ENCODE peak calls at places on chromosome 11, in eight cellular contexts. X is cardiac fibroblast; M is heart left ventricle; O is CD4-positive, CD25-positive, alpha-beta regulatory T cell; Y is lower leg skin; F is NB4; J is astrocyte of the cerebellum; B is GM23338. A is an unnamed sample.

GRCh38 chr11:27532652-27533325 is 26.2 kb upstream of the LIN7C start:
- DNase-seq in J (no peak), O (no peak), X (peak), M (no peak), B (no peak), Y (no peak), F (no peak), A (no peak)

GRCh38 chr11:77602385-77603105 is 12.8 kb downstream of the AQP11 start:
- DNase-seq in O (no peak), X (peak), J (peak), F (no peak), Y (no peak), M (no peak), B (no peak), A (no peak)

GRCh38 chr11:65606876-65607613 is 7.0 kb downstream of the MAP3K11 start:
- DNase-seq in Y (peak), O (no peak), M (peak), B (peak), J (peak), X (peak), F (peak), A (no peak)

GRCh38 chr11:64913171-64913727 is 3.8 kb downstream of the ATG2A start:
- DNase-seq in O (no peak), X (no peak), J (no peak), Y (no peak), M (no peak), F (no peak), B (no peak), A (no peak)

GRCh38 chr11:27194976-27195375 is 154.4 kb downstream of the BBOX1 start:
- DNase-seq in X (no peak), B (no peak), M (no peak), J (no peak), F (no peak), O (no peak), Y (no peak), A (no peak)

GRCh38 chr11:9757809-9758675 is 94.2 kb downstream of the SWAP70 start:
- DNase-seq in O (peak), B (peak), J (no peak), M (peak), F (peak), X (peak), Y (peak), A (peak)

GRCh38 chr11:133974836-133975235 is 18.1 kb upstream of the IGSF9B start:
- DNase-seq in J (no peak), F (no peak), O (no peak), B (no peak), X (no peak), Y (no peak), M (no peak), A (no peak)

GRCh38 chr11:32088117-32088941 is 2.5 kb upstream of the RCN1 start:
- DNase-seq in B (no peak), J (peak), M (peak), O (no peak), F (peak), X (peak), Y (no peak), A (peak)

GRCh38 chr11:76380161-76380976 is 563 bp downstream of the THAP12 start:
- DNase-seq in M (peak), O (peak), F (peak), Y (no peak), X (peak), J (no peak), B (peak), A (peak)

GRCh38 chr11:30567148-30567547 is 19.0 kb downstream of the MPPED2 start:
- DNase-seq in Y (no peak), M (no peak), O (no peak), X (no peak), J (no peak), F (no peak), B (no peak), A (no peak)

GRCh38 chr11:65445101-65445603 is 22.6 kb downstream of the NEAT1 start:
- DNase-seq in Y (peak), F (no peak), M (no peak), X (peak), J (no peak), O (peak), B (no peak), A (peak)

GRCh38 chr11:75233688-75234295 is 6.8 kb upstream of the TPBGL start:
- DNase-seq in M (no peak), Y (peak), J (peak), B (peak), F (peak), X (peak), O (peak), A (peak)

GRCh38 chr11:67455054-67455453 is at the start of gene CABP4:
- DNase-seq in X (no peak), J (no peak), F (no peak), B (no peak), M (no peak), O (no peak), Y (no peak), A (no peak)

GRCh38 chr11:84906995-84907394 is 720.1 kb downstream of the DLG2 start:
- DNase-seq in J (no peak), X (peak), O (no peak), M (no peak), Y (no peak), F (no peak), B (no peak), A (no peak)

DNA sequence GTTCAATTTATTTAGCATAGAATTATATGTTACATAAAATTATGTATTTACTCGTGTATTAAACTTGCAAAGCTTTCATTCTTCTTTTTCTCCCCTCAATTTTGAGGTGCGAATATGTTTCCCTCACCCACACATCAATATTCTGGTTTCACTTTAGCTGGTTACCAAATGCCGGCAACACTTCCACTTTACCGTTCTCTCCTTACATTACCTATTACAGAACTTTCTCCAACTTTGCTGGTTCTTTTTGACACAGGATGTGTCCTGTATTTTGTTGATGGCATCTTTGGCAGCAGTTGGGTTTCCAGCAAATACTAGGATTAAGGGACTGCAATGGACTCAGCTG is 84.9 kb downstream of the PRR5L start:
- DNase-seq in M (no peak), Y (no peak), F (no peak), J (no peak), X (no peak), B (no peak), O (no peak), A (no peak)
- H3K4me3 ChIP-seq in M (no peak), Y (no peak), F (no peak), J (no peak), X (no peak), B (no peak), O (peak), A (no peak)

DNA sequence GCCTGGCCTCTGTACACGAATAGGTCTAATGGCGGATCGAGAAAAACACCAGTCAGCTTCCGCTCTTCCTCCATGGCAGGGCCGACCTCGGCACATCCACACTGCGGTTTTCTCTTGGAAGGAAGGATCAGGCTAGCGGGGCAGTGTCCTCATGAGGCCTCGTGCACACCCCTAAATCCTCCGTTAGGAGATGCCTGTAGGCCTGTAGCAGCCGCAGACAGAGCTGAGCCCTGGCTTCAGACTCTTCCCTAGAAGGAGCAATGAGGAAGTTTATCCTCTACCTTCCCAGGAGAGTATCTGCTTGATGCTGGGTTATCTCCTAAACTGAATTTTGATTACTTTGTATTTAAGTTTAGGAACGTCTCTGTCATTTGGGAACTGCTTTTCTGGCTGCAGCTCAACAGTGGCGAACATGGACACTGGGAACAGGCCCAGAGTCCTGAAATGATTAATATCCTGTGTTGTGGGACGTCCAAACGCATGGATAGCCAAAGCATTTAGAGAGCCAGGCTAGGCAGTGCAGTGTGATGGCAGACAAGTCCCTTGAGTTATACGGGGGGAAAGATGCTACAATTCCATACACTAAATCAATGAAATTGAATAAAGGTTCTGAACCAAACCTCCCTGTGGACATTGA is 16.5 kb upstream of the BMAL1 start:
- DNase-seq in B (no peak), X (peak), Y (no peak), F (no peak), M (peak), O (no peak), J (no peak), A (no peak)
- H3K4me3 ChIP-seq in B (no peak), X (no peak), Y (no peak), F (no peak), M (no peak), O (no peak), J (no peak), A (no peak)

DNA sequence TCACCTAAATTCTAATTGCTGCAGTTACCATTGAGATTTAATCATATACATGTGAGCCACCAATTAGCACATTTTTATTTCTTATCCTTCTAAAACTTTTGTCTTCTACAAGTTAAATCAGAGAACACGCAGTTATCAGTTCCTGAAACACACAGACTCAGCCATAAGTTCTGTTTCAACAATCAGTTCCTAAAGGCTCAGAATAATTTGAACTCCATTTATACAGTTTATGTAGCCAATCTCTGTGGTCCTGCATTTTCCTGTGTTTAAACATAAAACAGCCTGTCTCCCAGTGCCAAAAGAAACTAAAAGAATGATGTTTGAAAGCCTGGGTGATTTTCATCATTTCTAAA is 2.9 kb downstream of the PLAAT3 start:
- DNase-seq in F (no peak), B (no peak), O (no peak), J (no peak), Y (no peak), X (no peak), M (no peak), A (no peak)
- H3K4me3 ChIP-seq in F (no peak), B (peak), O (no peak), J (no peak), Y (no peak), X (no peak), M (peak), A (no peak)

DNA sequence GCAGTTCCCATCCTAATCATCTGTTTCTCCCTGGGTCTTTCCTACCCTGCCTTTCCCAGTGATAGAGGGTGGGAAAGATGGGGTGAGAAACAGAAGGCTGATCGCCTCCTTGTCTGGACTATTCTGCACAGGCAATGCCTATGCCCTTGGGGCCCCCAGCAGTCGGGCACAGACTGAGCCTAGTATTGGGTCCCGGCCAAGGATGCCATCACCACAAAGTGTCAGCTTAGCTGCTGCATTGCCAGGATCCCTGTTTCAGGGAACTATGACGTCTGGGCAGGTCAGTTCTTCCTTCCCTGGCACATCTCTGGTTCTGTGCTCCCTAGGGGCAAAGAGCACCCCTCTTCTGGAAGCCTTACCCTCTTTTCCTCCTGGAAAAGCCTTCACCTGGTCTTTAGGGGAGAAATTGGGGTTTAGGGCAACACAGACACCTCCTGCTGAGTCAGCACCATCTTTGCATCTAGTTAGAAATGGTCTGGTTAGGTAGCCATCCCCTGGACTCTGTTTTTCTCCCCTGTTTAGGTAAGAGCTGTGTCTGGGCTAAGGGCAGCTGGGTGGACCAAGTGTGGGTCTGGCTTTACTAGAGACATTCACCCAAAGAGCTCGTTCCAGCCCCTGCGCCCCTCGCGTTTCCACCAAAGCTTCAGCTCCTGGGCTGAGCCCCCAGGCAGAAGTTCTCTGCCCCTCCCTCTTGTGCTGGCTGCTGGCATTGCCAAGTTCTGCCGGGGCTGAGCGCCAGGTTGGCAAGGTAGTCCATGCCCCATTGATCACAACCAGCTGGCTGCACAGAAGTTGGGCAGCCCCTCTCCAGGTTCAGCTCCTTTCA is 2.0 kb downstream of the ADAMTS8 start:
- DNase-seq in F (no peak), X (no peak), M (peak), Y (no peak), B (no peak), O (no peak), J (no peak), A (no peak)
- H3K4me3 ChIP-seq in F (no peak), X (no peak), M (no peak), Y (no peak), B (peak), O (no peak), J (no peak), A (no peak)

GRCh38 chr11:8268530-8269461 is 5.1 kb upstream of the LMO1 start:
- DNase-seq in M (no peak), X (no peak), Y (peak), J (no peak), F (no peak), B (peak), O (no peak), A (no peak)
- H3K4me3 ChIP-seq in M (peak), X (no peak), Y (peak), J (no peak), F (no peak), B (peak), O (no peak), A (no peak)

GRCh38 chr11:783581-784015 is 6.3 kb downstream of the CEND1 start:
- DNase-seq in O (peak), X (peak), B (peak), M (peak), J (peak), Y (peak), F (no peak), A (no peak)
- H3K4me3 ChIP-seq in O (no peak), X (no peak), B (peak), M (no peak), J (no peak), Y (no peak), F (no peak), A (no peak)

GRCh38 chr11:6319001-6319878 is 1.1 kb downstream of the CAVIN3 start:
- DNase-seq in B (peak), O (peak), X (peak), M (peak), F (no peak), J (no peak), Y (peak), A (no peak)
- H3K4me3 ChIP-seq in B (peak), O (no peak), X (peak), M (peak), F (no peak), J (peak), Y (peak), A (no peak)

GRCh38 chr11:88508558-88508807 is 170.9 kb upstream of the CTSC start:
- DNase-seq in B (no peak), J (no peak), X (no peak), Y (no peak), O (no peak), F (no peak), M (no peak), A (no peak)
- H3K4me3 ChIP-seq in B (peak), J (peak), X (no peak), Y (peak), O (no peak), F (no peak), M (peak), A (no peak)

GRCh38 chr11:73055002-73055401 is 87.1 kb downstream of the FCHSD2 start:
- DNase-seq in Y (no peak), M (no peak), J (no peak), X (no peak), F (no peak), B (no peak), O (no peak), A (no peak)

GRCh38 chr11:73053964-73054363 is 88.2 kb downstream of the FCHSD2 start:
- DNase-seq in Y (no peak), J (no peak), M (no peak), X (no peak), F (no peak), B (no peak), O (no peak), A (no peak)

GRCh38 chr11:73058989-73059674 is 83.0 kb downstream of the FCHSD2 start:
- DNase-seq in J (no peak), M (no peak), B (no peak), F (no peak), Y (no peak), X (no peak), O (no peak), A (no peak)

GRCh38 chr11:73059915-73060314 is 82.2 kb downstream of the FCHSD2 start:
- DNase-seq in O (no peak), F (no peak), J (no peak), X (no peak), B (no peak), M (no peak), Y (no peak), A (no peak)

GRCh38 chr11:73055655-73056354 is 86.3 kb downstream of the FCHSD2 start:
- DNase-seq in X (no peak), Y (no peak), J (no peak), F (no peak), M (no peak), O (no peak), B (no peak), A (no peak)
- H3K4me3 ChIP-seq in X (no peak), Y (no peak), J (no peak), F (no peak), M (no peak), O (no peak), B (no peak), A (no peak)

DNA sequence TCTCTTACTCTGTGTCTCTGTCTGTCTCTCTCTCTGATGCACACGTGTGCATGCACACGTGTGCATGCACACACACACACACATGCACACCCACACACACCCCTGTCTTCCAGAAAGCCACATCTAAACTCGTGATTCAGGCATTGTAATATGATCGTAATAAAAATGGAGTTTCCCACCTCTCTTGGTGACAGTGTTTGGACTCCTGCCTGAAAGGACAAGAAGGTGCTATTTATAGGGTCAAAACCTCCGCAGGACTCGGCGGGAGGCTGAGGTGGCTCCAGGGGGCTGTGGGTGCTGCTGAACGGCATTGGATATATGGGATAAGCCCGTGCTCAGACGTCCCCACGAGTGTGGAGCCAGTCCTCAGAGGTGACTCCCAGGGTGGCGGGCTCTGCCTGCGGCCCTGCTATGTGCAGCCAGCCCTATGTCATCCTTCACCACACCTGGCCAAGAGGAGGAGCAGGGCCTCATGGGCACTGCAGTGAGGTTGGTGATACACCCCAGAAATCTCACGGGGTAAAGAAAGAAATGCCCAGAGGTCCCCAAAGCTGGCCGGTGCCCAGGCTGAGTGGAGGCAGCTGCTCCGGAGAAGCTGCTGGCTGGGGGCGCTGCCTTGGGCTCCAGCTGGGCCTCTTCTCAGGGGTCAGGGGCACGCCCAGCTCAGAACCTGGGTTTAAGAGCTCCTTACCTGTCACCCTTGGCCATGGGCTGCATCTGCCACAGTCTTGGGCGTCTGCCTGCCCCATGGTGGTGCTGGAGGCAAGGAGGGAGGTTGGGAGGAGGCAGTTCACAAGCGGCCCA is 5.0 kb upstream of the OSBPL5 start:
- DNase-seq in M (peak), O (no peak), F (no peak), J (no peak), X (no peak), B (no peak), Y (no peak), A (no peak)
- H3K4me3 ChIP-seq in M (peak), O (no peak), F (peak), J (no peak), X (no peak), B (no peak), Y (no peak), A (no peak)

A was measured in GM12865.